ENCODE peak calls at places on chromosomes 1 and 21, in five cellular contexts. W, A, K, L and Y are unnamed samples.

GRCh38 chr1:25031966-25032667 is 102.0 kb upstream of the RUNX3 start:
- DNase-seq in L (no peak), W (no peak), K (peak), A (no peak), Y (no peak)

GRCh38 chr21:36257657-36258056 is 62.3 kb upstream of the MORC3 start:
- DNase-seq in W (no peak), K (no peak), L (no peak), A (no peak), Y (no peak)

GRCh38 chr1:114715952-114716303 is 643 bp downstream of the NRAS start:
- DNase-seq in W (no peak), A (no peak), K (no peak), L (no peak), Y (no peak)

GRCh38 chr21:25979845-25980433 is 190.6 kb downstream of the APP start:
- DNase-seq in A (no peak), K (no peak), L (no peak), W (no peak), Y (no peak)

GRCh38 chr21:43880111-43880985 is 15.3 kb downstream of the AGPAT3 start:
- DNase-seq in K (no peak), L (peak), W (no peak), A (no peak), Y (no peak)

GRCh38 chr1:1003618-1004419 is 3.9 kb upstream of the HES4 start:
- DNase-seq in W (no peak), A (no peak), K (no peak), L (no peak), Y (no peak)

GRCh38 chr1:10122926-10123325 is 87.4 kb upstream of the KIF1B start:
- DNase-seq in A (no peak), K (no peak), L (no peak), W (peak), Y (no peak)

GRCh38 chr1:39642796-39643195 is 3.4 kb upstream of the HEYL start:
- DNase-seq in W (no peak), A (no peak), K (no peak), L (peak), Y (no peak)

GRCh38 chr21:45947296-45947695 is 34.3 kb upstream of the COL6A1 start:
- DNase-seq in L (no peak), W (no peak), A (no peak), K (no peak), Y (no peak)

GRCh38 chr1:177423083-177423482 is 252.3 kb downstream of the BRINP2 start:
- DNase-seq in A (no peak), W (no peak), L (no peak), K (no peak), Y (no peak)

GRCh38 chr21:43600642-43601397 is 58.5 kb downstream of the HSF2BP start:
- DNase-seq in L (no peak), A (no peak), W (peak), K (no peak), Y (no peak)

GRCh38 chr21:42845296-42845965 is 33.9 kb downstream of the WDR4 start:
- DNase-seq in L (peak), W (no peak), K (peak), A (no peak), Y (no peak)

GRCh38 chr1:214584805-214585766 is 17.9 kb upstream of the CENPF start:
- DNase-seq in K (no peak), A (peak), L (no peak), W (no peak), Y (no peak)

GRCh38 chr1:22418852-22419480 is 32.7 kb upstream of the ZBTB40 start:
- DNase-seq in W (no peak), L (no peak), A (no peak), K (no peak), Y (peak)

GRCh38 chr1:157646144-157646543 is 48.3 kb upstream of the FCRL4 start:
- DNase-seq in W (no peak), K (no peak), L (no peak), A (no peak), Y (no peak)

GRCh38 chr21:36803801-36804452 is 105.0 kb downstream of the SIM2 start:
- DNase-seq in K (no peak), A (no peak), W (no peak), L (no peak), Y (peak)

GRCh38 chr1:161940866-161941591 is 82.6 kb downstream of the OLFML2B start:
- DNase-seq in A (no peak), W (no peak), L (no peak), K (no peak), Y (no peak)

GRCh38 chr1:99441234-99442095 is 177.2 kb downstream of the PLPPR4 start:
- DNase-seq in W (peak), A (peak), K (no peak), L (no peak), Y (no peak)

GRCh38 chr1:81323862-81324261 is 476.9 kb upstream of the ADGRL2 start:
- DNase-seq in L (no peak), W (no peak), K (no peak), A (no peak), Y (no peak)

GRCh38 chr1:162117039-162117816 is 47.7 kb downstream of the NOS1AP start:
- DNase-seq in K (no peak), L (no peak), W (no peak), A (no peak), Y (no peak)

GRCh38 chr1:87592156-87592555 is 263.5 kb downstream of the LMO4 start:
- DNase-seq in K (no peak), W (no peak), L (no peak), A (no peak), Y (no peak)

GRCh38 chr21:39976805-39977204 is 109.6 kb downstream of the PCP4 start:
- DNase-seq in K (no peak), L (no peak), W (no peak), A (no peak), Y (no peak)

GRCh38 chr1:219124163-219124562 is 49.5 kb upstream of the LYPLAL1 start:
- DNase-seq in L (no peak), K (no peak), W (no peak), A (no peak), Y (no peak)

GRCh38 chr1:51966559-51966958 is 23.9 kb downstream of the RAB3B start:
- DNase-seq in A (no peak), L (no peak), K (no peak), W (no peak), Y (no peak)

GRCh38 chr21:42154237-42155044 is 64.5 kb upstream of the ABCG1 start:
- DNase-seq in K (peak), A (no peak), W (no peak), L (no peak), Y (no peak)

GRCh38 chr1:203880606-203881005 is 19.2 kb downstream of the SNRPE start:
- DNase-seq in L (no peak), K (no peak), A (no peak), W (no peak), Y (no peak)

GRCh38 chr1:43937179-43937865 is 3.7 kb downstream of the ARTN start:
- DNase-seq in L (no peak), K (no peak), A (no peak), W (no peak), Y (peak)

GRCh38 chr1:47938556-47938955 is 58.6 kb downstream of the TRABD2B start:
- DNase-seq in W (no peak), L (no peak), A (no peak), K (no peak), Y (no peak)

GRCh38 chr1:202806845-202807366 is 1.3 kb downstream of the KDM5B start:
- DNase-seq in K (peak), W (no peak), A (peak), L (no peak), Y (no peak)

GRCh38 chr1:244052728-244053312 is 1.7 kb downstream of the ZBTB18 start:
- DNase-seq in K (no peak), A (no peak), L (no peak), W (no peak), Y (no peak)

GRCh38 chr1:226798427-226799411 is 59.6 kb upstream of the ITPKB start:
- DNase-seq in K (peak), A (no peak), W (no peak), L (no peak), Y (no peak)